ENCODE peak calls at places on chromosomes 16 and 17, in seven cellular contexts. C is AG04450; F is activated naive CD4-positive, alpha-beta T cell treated with Interleukin-2 at 50 U/mL for 16 hours; H is ascending aorta; J is stimulated activated CD4-positive, alpha-beta T cell treated with anti-CD3 and anti-CD28 coated beads, Interleukin-15, amount 100 ng/mL, for 1 hour; V is fibroblast of pulmonary artery; O is cardiac muscle cell. Y is an unnamed sample.

GRCh38 chr16:87860553-87861299 is 8.6 kb downstream of the SLC7A5 start:
- DNase-seq in C (no peak), F (no peak), H (no peak), J (no peak), V (peak; percentile 51), O (no peak), Y (no peak)

GRCh38 chr17:43125967-43126910 is 1.1 kb upstream of the BRCA1 start:
- DNase-seq in C (no peak), F (no peak), H (no peak), J (no peak), V (no peak), O (no peak), Y (no peak)

GRCh38 chr16:82456683-82457082 is 170.1 kb upstream of the CDH13 start:
- DNase-seq in C (no peak), F (peak; percentile 18), H (peak; percentile 65), J (peak; percentile 2), V (peak; percentile 57), O (peak; percentile 80), Y (peak; percentile 82)

GRCh38 chr16:89958068-89958467 is 9.5 kb downstream of the DEF8 start:
- DNase-seq in C (no peak), F (no peak), H (no peak), J (no peak), V (peak; percentile 23), O (peak; percentile 42), Y (peak; percentile 84)

GRCh38 chr17:31008374-31009035 is 37.7 kb downstream of the RNF135 start:
- DNase-seq in C (no peak), F (peak; percentile 61), H (peak; percentile 74), J (peak; percentile 37), V (peak; percentile 65), O (peak; percentile 65), Y (peak; percentile 82)

GRCh38 chr17:59534583-59534982 is 30.8 kb upstream of the DHX40 start:
- DNase-seq in C (no peak), F (no peak), H (no peak), J (no peak), V (peak; percentile 14), O (no peak), Y (no peak)

GRCh38 chr16:15949210-15950166 is at the start of gene ABCC1:
- DNase-seq in C (no peak), F (peak; percentile 69), H (no peak), J (peak; percentile 50), V (no peak), O (peak; percentile 73), Y (peak; percentile 91)

GRCh38 chr17:31433091-31433790 is 41.8 kb downstream of the RAB11FIP4 start:
- DNase-seq in C (no peak), F (peak; percentile 21), H (no peak), J (no peak), V (no peak), O (no peak), Y (no peak)

GRCh38 chr16:80171199-80171598 is 369.6 kb upstream of the DYNLRB2 start:
- DNase-seq in C (no peak), F (no peak), H (no peak), J (no peak), V (no peak), O (no peak), Y (no peak)

GRCh38 chr17:46771601-46772012 is 46.9 kb downstream of the WNT3 start:
- DNase-seq in C (no peak), F (no peak), H (no peak), J (no peak), V (no peak), O (peak; percentile 75), Y (peak; percentile 82)